ENCODE peak calls at places on chromosomes 12 and 14, in nine cellular contexts. H is fibroblast of the aortic adventitia, D is astrocyte of the spinal cord, G is Peyer's patch, U is GM10248, Z is endothelial cell, W is HL-60, Y is brain microvascular endothelial cell, I is HFFc6. F is an unnamed sample.

GRCh38 chr14:55661029-55661428 is 81.0 kb downstream of the KTN1 start:
- DNase-seq in W (no peak), D (no peak), Z (no peak), I (no peak), G (no peak), H (no peak), U (no peak), Y (no peak), F (no peak)

GRCh38 chr12:66713984-66714383 is 35.1 kb upstream of the GRIP1 start:
- DNase-seq in D (no peak), W (no peak), Z (no peak), I (no peak), Y (no peak), H (no peak), U (no peak), G (no peak), F (no peak)

GRCh38 chr14:98598576-98598975 is 673.4 kb downstream of the BCL11B start:
- DNase-seq in Z (no peak), Y (no peak), G (no peak), D (no peak), H (no peak), I (no peak), W (no peak), U (no peak), F (no peak)

GRCh38 chr14:39430762-39431415 is 1.3 kb downstream of the FBXO33 start:
- DNase-seq in Z (no peak), I (peak), U (no peak), Y (peak), H (peak), W (no peak), G (no peak), D (peak), F (peak)

GRCh38 chr12:122471324-122472226 is 29.2 kb downstream of the ZCCHC8 start:
- DNase-seq in G (peak), Z (no peak), W (no peak), H (peak), I (peak), U (peak), D (peak), Y (no peak), F (no peak)

GRCh38 chr14:67729072-67729561 is 27.4 kb downstream of the RDH12 start:
- DNase-seq in Z (no peak), D (no peak), U (no peak), I (no peak), Y (no peak), W (no peak), G (no peak), H (no peak), F (no peak)

GRCh38 chr14:59359451-59360124 is 105.6 kb downstream of the GPR135 start:
- DNase-seq in U (no peak), Z (no peak), G (no peak), W (no peak), Y (no peak), H (no peak), I (no peak), D (no peak), F (no peak)

GRCh38 chr14:48430805-48431204 is 755.4 kb upstream of the MDGA2 start:
- DNase-seq in W (no peak), G (no peak), Y (no peak), D (no peak), U (no peak), Z (no peak), I (no peak), H (no peak), F (no peak)

GRCh38 chr12:55549302-55549701 is at the start of gene OR6C4:
- DNase-seq in I (no peak), W (no peak), G (no peak), Y (no peak), Z (no peak), U (no peak), D (no peak), H (no peak), F (no peak)

GRCh38 chr14:77061630-77062029 is 33.1 kb upstream of the IRF2BPL start:
- DNase-seq in Y (no peak), D (no peak), W (no peak), U (no peak), Z (no peak), H (no peak), I (no peak), G (no peak), F (no peak)

GRCh38 chr14:77062261-77062660 is 33.8 kb upstream of the IRF2BPL start:
- DNase-seq in Y (no peak), W (no peak), D (no peak), Z (no peak), H (no peak), U (no peak), I (no peak), G (no peak), F (no peak)

GRCh38 chr14:77058785-77059184 is 30.3 kb upstream of the IRF2BPL start:
- DNase-seq in I (no peak), U (no peak), Z (no peak), H (no peak), D (no peak), Y (no peak), W (no peak), G (no peak), F (no peak)

GRCh38 chr14:77058082-77058481 is 29.6 kb upstream of the IRF2BPL start:
- DNase-seq in I (no peak), G (no peak), H (no peak), D (no peak), Z (no peak), Y (no peak), U (no peak), W (no peak), F (no peak)

DNA sequence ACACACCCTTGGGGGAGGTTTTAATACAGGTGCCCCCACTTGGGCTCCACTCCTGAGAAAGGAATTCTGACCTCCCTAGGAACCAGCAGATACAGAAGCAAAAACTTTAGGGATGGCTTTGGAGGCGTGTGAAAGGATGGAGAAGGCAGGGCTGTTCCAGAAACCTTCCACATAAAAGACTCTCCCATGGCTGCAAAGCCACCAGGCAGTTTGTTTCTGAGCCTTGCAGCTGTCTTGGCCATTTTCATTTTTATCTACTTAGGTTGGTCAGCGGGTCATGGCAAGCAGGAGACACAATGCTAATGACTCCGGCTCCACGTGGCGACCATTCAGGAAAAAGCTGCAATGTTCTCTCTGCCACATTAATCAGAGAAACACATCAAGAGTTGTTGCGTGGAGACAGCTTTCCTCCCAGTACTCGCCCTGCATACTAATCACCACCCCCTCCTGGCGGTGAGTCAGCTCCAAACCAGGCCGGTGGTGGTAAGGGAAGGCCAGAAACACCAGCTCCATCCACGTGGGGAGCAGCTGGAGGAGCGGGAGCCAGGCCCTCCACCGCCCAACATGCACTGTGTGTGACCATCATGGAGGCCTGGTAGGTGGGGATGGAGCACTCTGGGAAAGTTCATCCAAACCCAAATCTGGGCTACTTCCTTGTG is 30.9 kb upstream of the IRF2BPL start:
- DNase-seq in G (no peak), W (no peak), Z (no peak), D (peak), H (peak), Y (peak), U (no peak), I (peak), F (no peak)
- TF ChIP-seq CTCF in G (peak), W (no peak), Z (no peak), D (peak), H (peak), Y (peak), U (peak), I (peak), F (no peak)

GRCh38 chr12:42586268-42586667 is 3.3 kb downstream of the PRICKLE1 start:
- DNase-seq in D (no peak), I (no peak), W (no peak), Y (no peak), U (no peak), Z (no peak), G (no peak), H (no peak), F (no peak)
- TF ChIP-seq CTCF in D (peak), I (peak), W (no peak), Y (peak), U (no peak), Z (no peak), G (no peak), H (peak), F (no peak)

GRCh38 chr12:92144631-92145480 is 790 bp downstream of the BTG1 start:
- DNase-seq in G (no peak), I (peak), Z (peak), Y (peak), D (peak), U (no peak), W (no peak), H (peak), F (peak)
- TF ChIP-seq CTCF in G (no peak), I (peak), Z (peak), Y (peak), D (peak), U (peak), W (no peak), H (no peak), F (no peak)

DNA sequence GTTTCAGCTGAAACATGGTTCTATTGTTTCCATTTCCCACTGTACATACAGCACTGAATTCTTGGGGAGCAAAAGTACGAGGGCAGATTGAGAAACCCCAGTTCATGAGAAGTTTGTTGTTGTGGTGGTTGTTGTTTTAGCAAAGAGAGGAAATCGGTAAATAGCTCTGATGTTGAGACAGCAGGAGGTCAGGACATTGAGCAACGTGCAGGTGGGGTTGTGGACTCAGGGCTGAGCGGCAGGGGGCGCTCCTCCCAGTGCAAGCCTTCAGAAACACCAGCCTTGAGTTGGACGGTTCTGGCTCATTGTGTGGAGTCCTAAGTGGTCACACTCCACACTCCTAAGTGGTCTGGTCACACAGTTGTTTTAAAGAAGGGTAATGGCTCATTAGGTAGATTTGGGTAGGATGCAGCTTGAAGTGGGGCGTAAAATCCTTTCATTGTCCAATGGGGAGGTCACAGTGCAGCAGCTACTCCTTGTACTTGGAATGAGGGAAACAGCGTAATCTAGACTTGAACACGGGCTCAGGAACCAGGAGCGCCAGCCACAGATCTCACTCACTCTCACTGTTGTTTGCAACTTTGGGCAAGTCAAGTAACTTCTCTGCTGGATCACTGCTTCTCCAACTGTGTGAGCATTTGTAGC is 14.5 kb upstream of the PWP1 start:
- DNase-seq in I (no peak), U (peak), Y (no peak), W (peak), D (no peak), H (no peak), Z (peak), G (no peak), F (peak)
- TF ChIP-seq CTCF in I (peak), U (peak), Y (peak), W (peak), D (peak), H (peak), Z (peak), G (peak), F (peak)

F was measured in activated CD8-positive, alpha-beta T cell treated with anti-CD3 and anti-CD28 coated beads for 36 hours.